ENCODE peak calls at places on chromosome 14, in four cellular contexts. I, D, K and J are unnamed samples.

GRCh38 chr14:35576856-35577255 is 42.9 kb downstream of the INSM2 start:
- DNase-seq in I (no peak), D (no peak), K (no peak), J (no peak)

GRCh38 chr14:102262894-102263462 is 42.0 kb downstream of the MOK start:
- DNase-seq in I (peak), D (peak), K (peak), J (no peak)

GRCh38 chr14:91780452-91780851 is 48.6 kb upstream of the CATSPERB start:
- DNase-seq in I (no peak), D (no peak), K (peak), J (no peak)

GRCh38 chr14:70652871-70653270 is 11.2 kb downstream of the TTC9 start:
- DNase-seq in I (no peak), D (no peak), K (no peak), J (no peak)

GRCh38 chr14:31936100-31936499 is 141.0 kb upstream of the ARHGAP5 start:
- DNase-seq in I (no peak), D (no peak), K (peak), J (no peak)

GRCh38 chr14:35533357-35534129 is 421 bp upstream of the INSM2 start:
- DNase-seq in I (no peak), D (peak), K (peak), J (peak)

GRCh38 chr14:31568671-31569070 is 7.5 kb downstream of the NUBPL start:
- DNase-seq in I (no peak), D (no peak), K (no peak), J (no peak)

GRCh38 chr14:65422093-65422834 is 9.7 kb downstream of the FUT8 start:
- DNase-seq in I (no peak), D (no peak), K (no peak), J (no peak)

GRCh38 chr14:86221755-86222154 is 691.8 kb downstream of the FLRT2 start:
- DNase-seq in I (no peak), D (no peak), K (no peak), J (no peak)

GRCh38 chr14:55302770-55303472 is 31.7 kb downstream of the FBXO34 start:
- DNase-seq in I (no peak), D (no peak), K (no peak), J (no peak)

GRCh38 chr14:81219821-81220487 is 805 bp downstream of the GTF2A1 start:
- DNase-seq in I (no peak), D (peak), K (peak), J (peak)

GRCh38 chr14:99264691-99265090 is 7.3 kb downstream of the BCL11B start:
- DNase-seq in I (no peak), D (no peak), K (no peak), J (no peak)

GRCh38 chr14:22979748-22980392 is 2.5 kb downstream of the AJUBA start:
- DNase-seq in I (no peak), D (no peak), K (peak), J (no peak)

GRCh38 chr14:28468191-28469151 is 298.1 kb upstream of the FOXG1 start:
- DNase-seq in I (no peak), D (no peak), K (no peak), J (no peak)

GRCh38 chr14:59093889-59094288 is 94.6 kb upstream of the DAAM1 start:
- DNase-seq in I (no peak), D (peak), K (no peak), J (no peak)

GRCh38 chr14:54562334-54562733 is 4.6 kb upstream of the SAMD4A start:
- DNase-seq in I (no peak), D (no peak), K (no peak), J (no peak)

GRCh38 chr14:92241966-92242365 is 81.0 kb upstream of the SLC24A4 start:
- DNase-seq in I (no peak), D (no peak), K (no peak), J (no peak)

GRCh38 chr14:37122288-37122687 is 50.1 kb downstream of the SLC25A21 start:
- DNase-seq in I (peak), D (no peak), K (peak), J (no peak)

GRCh38 chr14:81418057-81418790 is 18.1 kb upstream of the STON2 start:
- DNase-seq in I (no peak), D (no peak), K (no peak), J (no peak)

GRCh38 chr14:77565289-77566081 is 51.0 kb downstream of the SPTLC2 start:
- DNase-seq in I (no peak), D (no peak), K (no peak), J (no peak)

GRCh38 chr14:65128096-65128495 is 25.8 kb upstream of the MAX start:
- DNase-seq in I (no peak), D (no peak), K (no peak), J (no peak)

GRCh38 chr14:97976861-97977260 is 1179.7 kb downstream of the VRK1 start:
- DNase-seq in I (no peak), D (no peak), K (no peak), J (no peak)
- TF ChIP-seq JUND in I (no peak), D (no peak), K (no peak), J (no peak)

GRCh38 chr14:72466325-72466724 is 427.6 kb downstream of the DPF3 start:
- DNase-seq in I (no peak), D (no peak), K (no peak), J (no peak)

GRCh38 chr14:72476657-72477499 is 417.0 kb downstream of the DPF3 start:
- DNase-seq in I (peak), D (no peak), K (no peak), J (peak)

GRCh38 chr14:72472845-72473244 is 421.1 kb downstream of the DPF3 start:
- DNase-seq in I (peak), D (no peak), K (no peak), J (no peak)

GRCh38 chr14:72471346-72471745 is 422.6 kb downstream of the DPF3 start:
- DNase-seq in I (no peak), D (no peak), K (no peak), J (no peak)
- TF ChIP-seq JUND in I (no peak), D (no peak), K (no peak), J (no peak)

GRCh38 chr14:61956517-61956916 is 194.3 kb downstream of the SNAPC1 start:
- DNase-seq in I (no peak), D (no peak), K (no peak), J (no peak)
- TF ChIP-seq JUND in I (no peak), D (no peak), K (no peak), J (no peak)

DNA sequence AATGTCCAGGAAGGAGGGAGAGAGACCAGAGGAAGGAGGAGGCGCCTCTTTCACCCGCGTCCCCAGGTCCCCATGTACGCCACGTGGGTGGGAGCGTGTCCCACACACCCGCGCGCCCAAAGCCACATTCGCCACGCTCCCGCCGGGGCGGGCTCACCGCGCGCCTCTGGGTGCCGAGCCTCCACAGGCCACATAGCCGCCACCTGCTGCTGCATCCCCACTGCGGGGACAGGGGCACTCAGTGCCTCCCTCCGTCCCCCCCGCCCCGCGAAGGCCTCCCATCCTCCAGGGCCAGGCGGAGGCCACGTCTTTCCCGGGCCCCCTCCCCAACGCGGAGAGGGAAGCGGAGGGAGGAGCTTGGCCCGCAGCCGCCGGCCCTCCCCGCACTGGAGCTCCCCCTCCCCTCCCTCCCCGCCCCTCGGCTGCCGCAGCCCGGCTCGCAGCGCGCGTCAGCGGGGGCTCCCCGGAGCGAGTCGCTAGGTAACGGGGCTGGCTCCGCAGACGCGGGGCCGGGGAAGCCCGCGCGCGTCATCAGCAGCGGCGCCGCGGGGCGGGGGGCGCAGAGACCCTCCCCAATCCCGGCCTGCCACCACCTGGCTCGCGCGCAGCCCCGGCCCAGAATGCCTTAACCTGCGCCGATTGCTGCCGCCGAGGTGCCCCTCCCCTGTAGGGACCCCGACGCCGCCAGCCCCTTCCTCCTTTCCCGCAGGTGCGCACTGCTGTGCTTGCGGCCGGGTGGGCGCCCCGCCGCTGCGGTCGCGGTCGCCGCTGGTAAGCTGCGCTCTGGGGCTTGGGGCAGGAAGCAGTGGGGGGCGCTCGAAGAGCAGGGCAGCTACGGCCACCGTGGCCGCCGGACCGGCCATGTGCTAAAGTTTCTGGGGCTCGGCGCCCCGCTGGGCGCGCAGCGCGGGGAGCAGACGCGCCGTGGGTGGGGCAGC is 532 bp upstream of the TUNAR start:
- DNase-seq in I (no peak), D (peak), K (no peak), J (no peak)
- TF ChIP-seq JUND in I (no peak), D (no peak), K (no peak), J (no peak)

GRCh38 chr14:105853907-105854599 is 327.7 kb downstream of the TMEM121 start:
- DNase-seq in I (no peak), D (no peak), K (no peak), J (no peak)

GRCh38 chr14:105856676-105857222 is 330.4 kb downstream of the TMEM121 start:
- DNase-seq in I (no peak), D (peak), K (no peak), J (no peak)

GRCh38 chr14:105855893-105856675 is 329.7 kb downstream of the TMEM121 start:
- DNase-seq in I (no peak), D (no peak), K (no peak), J (no peak)

GRCh38 chr14:105854600-105855245 is 328.3 kb downstream of the TMEM121 start:
- DNase-seq in I (no peak), D (no peak), K (no peak), J (no peak)

DNA sequence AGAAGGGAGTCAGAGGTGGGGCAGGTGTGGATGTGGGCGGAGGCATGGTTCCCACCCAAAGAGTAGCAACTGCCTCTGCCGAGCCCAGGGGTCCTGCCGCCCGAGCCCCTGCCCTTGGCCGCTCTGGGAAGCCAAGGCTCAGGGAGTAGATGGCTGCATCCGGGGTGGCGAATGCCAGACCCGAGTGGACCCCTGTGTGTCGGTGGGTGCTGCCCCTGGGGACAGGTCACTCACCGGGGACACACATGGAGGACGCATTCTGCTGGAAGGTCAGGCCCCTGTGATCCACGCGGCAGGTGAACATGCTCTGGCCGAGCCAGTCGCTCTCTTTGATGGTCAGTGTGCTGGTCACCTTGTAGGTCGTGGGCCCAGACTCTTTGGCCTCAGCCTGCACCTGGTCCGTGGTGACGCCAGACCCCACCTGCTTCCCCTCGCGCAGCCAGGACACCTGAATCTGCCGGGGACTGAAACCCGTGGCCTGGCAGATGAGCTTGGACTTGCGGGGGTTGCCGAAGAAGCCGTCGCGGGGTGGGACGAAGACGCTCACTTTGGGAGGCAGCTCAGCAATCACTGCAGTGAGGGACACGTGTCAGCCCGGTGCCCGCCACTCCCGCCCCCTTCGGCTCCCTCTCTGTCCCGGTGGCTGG is 329.0 kb downstream of the TMEM121 start:
- DNase-seq in I (no peak), D (no peak), K (no peak), J (no peak)
- TF ChIP-seq JUND in I (no peak), D (no peak), K (no peak), J (no peak)